ENCODE peak calls at places on chromosome 1, in six cellular contexts. S is activated T-helper 1 cell treated with anti-CD3 and anti-CD28 coated beads, Interleukin-2, amount 50 U/mL, for 16 hours; M is nucleus accumbens; Y is astrocyte of the cerebellum; K is uterus; C is GM03348. V is an unnamed sample.

GRCh38 chr1:151990856-151991198 is 2.8 kb downstream of the S100A10 start:
- DNase-seq in C (no peak), S (no peak), Y (no peak), M (no peak), K (peak), V (peak)

GRCh38 chr1:217272385-217272784 is 358.5 kb downstream of the GPATCH2 start:
- DNase-seq in K (no peak), S (no peak), M (no peak), Y (peak), C (peak), V (peak)

GRCh38 chr1:54476231-54477109 is 70.3 kb upstream of the SSBP3 start:
- DNase-seq in K (peak), Y (no peak), C (no peak), S (no peak), M (no peak), V (no peak)

GRCh38 chr1:34985063-34985770 is at the start of gene TMEM35B:
- DNase-seq in M (no peak), S (peak), C (peak), Y (no peak), K (peak), V (peak)

GRCh38 chr1:189429610-189430009 is 1048.1 kb downstream of the BRINP3 start:
- DNase-seq in K (no peak), M (no peak), C (no peak), S (no peak), Y (no peak), V (no peak)

GRCh38 chr1:40951943-40952743 is 27.4 kb upstream of the CTPS1 start:
- DNase-seq in K (peak), Y (no peak), S (peak), M (peak), C (peak), V (no peak)

GRCh38 chr1:78424720-78425119 is 66.1 kb upstream of the PTGFR start:
- DNase-seq in C (no peak), M (no peak), S (no peak), Y (no peak), K (no peak), V (no peak)

GRCh38 chr1:91071838-91072237 is 50.0 kb upstream of the ZNF644 start:
- DNase-seq in Y (no peak), K (no peak), M (no peak), S (no peak), C (no peak), V (no peak)

GRCh38 chr1:33036051-33036525 is 595 bp downstream of the AK2 start:
- DNase-seq in M (no peak), C (peak), S (no peak), K (no peak), Y (no peak), V (no peak)

GRCh38 chr1:225364439-225364838 is 63.4 kb downstream of the LBR start:
- DNase-seq in Y (no peak), M (no peak), C (no peak), S (no peak), K (no peak), V (no peak)

GRCh38 chr1:19010995-19011696 is 54.7 kb upstream of the IFFO2 start:
- DNase-seq in M (no peak), K (peak), Y (peak), S (peak), C (peak), V (peak)

GRCh38 chr1:153764315-153764714 is 10.9 kb upstream of the SLC27A3 start:
- DNase-seq in K (no peak), M (no peak), C (no peak), S (no peak), Y (no peak), V (no peak)

GRCh38 chr1:207876129-207876528 is 34.8 kb downstream of the CD34 start:
- DNase-seq in M (no peak), Y (no peak), K (no peak), C (no peak), S (no peak), V (no peak)

GRCh38 chr1:54465351-54465811 is 59.2 kb upstream of the SSBP3 start:
- DNase-seq in C (no peak), S (no peak), M (peak), K (peak), Y (no peak), V (no peak)

GRCh38 chr1:115545791-115546733 is 95.7 kb upstream of the VANGL1 start:
- DNase-seq in C (peak), Y (peak), M (no peak), K (peak), S (no peak), V (peak)

GRCh38 chr1:36239941-36240637 is 15.8 kb downstream of the THRAP3 start:
- DNase-seq in M (no peak), Y (no peak), K (no peak), C (no peak), S (no peak), V (no peak)

GRCh38 chr1:27624467-27625233 is 10.3 kb downstream of the FGR start:
- DNase-seq in M (no peak), Y (no peak), C (no peak), K (no peak), S (no peak), V (no peak)

GRCh38 chr1:1337793-1338147 is 6.7 kb downstream of the TAS1R3 start:
- DNase-seq in Y (no peak), C (peak), K (no peak), M (no peak), S (no peak), V (no peak)

GRCh38 chr1:90387825-90388224 is 329.3 kb downstream of the BARHL2 start:
- DNase-seq in M (no peak), K (no peak), S (no peak), C (no peak), Y (no peak), V (no peak)

GRCh38 chr1:192604979-192605620 is 29.5 kb downstream of the RGS1 start:
- DNase-seq in M (no peak), K (no peak), S (no peak), C (no peak), Y (no peak), V (peak)

GRCh38 chr1:19398309-19398760 is 86.2 kb downstream of the SLC66A1 start:
- DNase-seq in K (peak), M (no peak), C (peak), S (no peak), Y (peak), V (peak)

GRCh38 chr1:14599173-14599754 is 779 bp downstream of the KAZN start:
- DNase-seq in M (no peak), Y (no peak), K (no peak), C (peak), S (no peak), V (peak)

GRCh38 chr1:116062201-116062600 is 49.0 kb upstream of the MAB21L3 start:
- DNase-seq in K (no peak), Y (no peak), C (no peak), M (no peak), S (no peak), V (no peak)

V was measured in fibroblast of gingiva.